ENCODE peak calls at places on chromosomes 3 and 15, in seven cellular contexts. O is EH, C is fibroblast of lung, D is NCI-H146, E is G401, W is HFF-Myc, U is AG08396. F is an unnamed sample.

GRCh38 chr3:122558605-122559004 is 5.5 kb downstream of the PARP9 start:
- DNase-seq in O (no peak), C (no peak), D (no peak), E (no peak), W (no peak), U (no peak), F (no peak)

GRCh38 chr3:13749063-13749764 is 130.7 kb downstream of the WNT7A start:
- DNase-seq in O (no peak), C (no peak), D (no peak), E (no peak), W (no peak), U (no peak), F (no peak)

GRCh38 chr3:183692436-183692835 is 5.2 kb upstream of the YEATS2 start:
- DNase-seq in O (no peak), C (no peak), D (peak; percentile 14), E (no peak), W (no peak), U (no peak), F (no peak)

GRCh38 chr3:134564991-134565390 is 79.1 kb downstream of the CEP63 start:
- DNase-seq in O (peak; percentile 16), C (no peak), D (no peak), E (no peak), W (no peak), U (no peak), F (no peak)

GRCh38 chr15:48565560-48566482 is 79.7 kb downstream of the FBN1 start:
- DNase-seq in O (peak; percentile 92), C (peak; percentile 87), D (no peak), E (no peak), W (peak; percentile 72), U (no peak), F (no peak)

GRCh38 chr15:81101894-81102815 is 31.9 kb upstream of the CFAP161 start:
- DNase-seq in O (no peak), C (no peak), D (no peak), E (peak; percentile 51), W (no peak), U (no peak), F (peak; percentile 40)

GRCh38 chr3:142958707-142959106 is 4.8 kb downstream of the PAQR9 start:
- DNase-seq in O (peak; percentile 47), C (peak; percentile 82), D (no peak), E (no peak), W (no peak), U (peak; percentile 45), F (no peak)

GRCh38 chr15:37372064-37372463 is 271.7 kb upstream of the MEIS2 start:
- DNase-seq in O (peak; percentile 6), C (peak; percentile 0), D (no peak), E (no peak), W (no peak), U (no peak), F (no peak)

GRCh38 chr15:29687204-29687768 is 135.0 kb downstream of the TJP1 start:
- DNase-seq in O (no peak), C (no peak), D (no peak), E (no peak), W (no peak), U (no peak), F (no peak)

GRCh38 chr3:10546181-10546624 is 40.8 kb upstream of the ATP2B2 start:
- DNase-seq in O (no peak), C (no peak), D (no peak), E (no peak), W (no peak), U (no peak), F (no peak)

GRCh38 chr3:71652786-71653419 is 69.4 kb upstream of the FOXP1 start:
- DNase-seq in O (peak; percentile 71), C (peak; percentile 67), D (peak; percentile 68), E (peak; percentile 65), W (no peak), U (peak; percentile 63), F (peak; percentile 83)

GRCh38 chr3:157531771-157532170 is 28.6 kb upstream of the VEPH1 start:
- DNase-seq in O (no peak), C (peak; percentile 59), D (no peak), E (no peak), W (no peak), U (no peak), F (no peak)

F was measured in Ammon's horn.